ENCODE peak calls at places on chromosomes 7 and 10, in eight cellular contexts. W is PC-3, Z is IMR-90, I is H9, O is MM.1S, G is GM12878, X is fibroblast of lung, F is mammary epithelial cell. S is an unnamed sample.

GRCh38 chr10:132245056-132245455 is 58.3 kb downstream of the DPYSL4 start:
- DNase-seq in W (no peak), Z (no peak), I (no peak), O (no peak), G (no peak), X (peak), F (no peak), S (peak)

GRCh38 chr7:108415821-108416536 is 40.3 kb downstream of the NRCAM start:
- DNase-seq in W (peak), Z (no peak), I (no peak), O (peak), G (peak), X (peak), F (peak), S (peak)

GRCh38 chr10:80283536-80284199 is 5.8 kb downstream of the MAT1A start:
- DNase-seq in W (no peak), Z (no peak), I (no peak), O (no peak), G (no peak), X (no peak), F (no peak), S (no peak)

GRCh38 chr10:30158325-30158960 is 99.1 kb upstream of the JCAD start:
- DNase-seq in W (no peak), Z (peak), I (no peak), O (no peak), G (no peak), X (no peak), F (peak), S (no peak)

GRCh38 chr10:7411671-7412481 is 1.0 kb upstream of the SFMBT2 start:
- DNase-seq in W (no peak), Z (no peak), I (peak), O (no peak), G (no peak), X (no peak), F (no peak), S (peak)

GRCh38 chr10:71068811-71069411 is 143.5 kb upstream of the UNC5B start:
- DNase-seq in W (peak), Z (peak), I (no peak), O (no peak), G (no peak), X (peak), F (peak), S (peak)

GRCh38 chr7:151730591-151730990 is 146.3 kb downstream of the PRKAG2 start:
- DNase-seq in W (no peak), Z (no peak), I (no peak), O (no peak), G (no peak), X (no peak), F (no peak), S (no peak)

GRCh38 chr10:60957667-60958221 is 13.8 kb upstream of the RHOBTB1 start:
- DNase-seq in W (no peak), Z (no peak), I (no peak), O (no peak), G (no peak), X (no peak), F (no peak), S (no peak)

GRCh38 chr10:85044-85443 is 35.9 kb upstream of the TUBB8 start:
- DNase-seq in W (no peak), Z (no peak), I (no peak), O (no peak), G (no peak), X (no peak), F (no peak), S (no peak)

GRCh38 chr10:133156674-133157579 is 3.1 kb upstream of the KNDC1 start:
- DNase-seq in W (no peak), Z (peak), I (no peak), O (no peak), G (no peak), X (no peak), F (no peak), S (no peak)

GRCh38 chr7:116741625-116742316 is 69.8 kb downstream of the MET start:
- DNase-seq in W (no peak), Z (peak), I (no peak), O (no peak), G (no peak), X (peak), F (no peak), S (no peak)

GRCh38 chr7:107505997-107506682 is 36.3 kb downstream of the GPR22 start:
- DNase-seq in W (peak), Z (peak), I (no peak), O (no peak), G (no peak), X (peak), F (peak), S (no peak)

GRCh38 chr10:77505431-77506334 is 131.9 kb downstream of the KCNMA1 start:
- DNase-seq in W (peak), Z (peak), I (no peak), O (no peak), G (no peak), X (peak), F (peak), S (no peak)

GRCh38 chr10:50279489-50279888 is 28.2 kb upstream of the ASAH2 start:
- DNase-seq in W (peak), Z (no peak), I (peak), O (peak), G (no peak), X (no peak), F (peak), S (peak)

GRCh38 chr7:5214236-5214635 is 24.2 kb downstream of the WIPI2 start:
- DNase-seq in W (no peak), Z (no peak), I (no peak), O (no peak), G (no peak), X (no peak), F (no peak), S (no peak)

GRCh38 chr7:116588225-116588624 is 63.4 kb downstream of the CAV1 start:
- DNase-seq in W (peak), Z (peak), I (no peak), O (peak), G (no peak), X (peak), F (peak), S (peak)

GRCh38 chr7:138934401-138934800 is 46.8 kb downstream of the KIAA1549 start:
- DNase-seq in W (peak), Z (no peak), I (no peak), O (no peak), G (no peak), X (no peak), F (no peak), S (no peak)

GRCh38 chr7:69245646-69246045 is 352.6 kb upstream of the AUTS2 start:
- DNase-seq in W (no peak), Z (no peak), I (no peak), O (no peak), G (no peak), X (peak), F (no peak), S (no peak)

GRCh38 chr7:71457021-71457420 is 325.1 kb downstream of the GALNT17 start:
- DNase-seq in W (no peak), Z (no peak), I (peak), O (no peak), G (no peak), X (no peak), F (no peak), S (no peak)

GRCh38 chr7:7048213-7048612 is 134.1 kb upstream of the C1GALT1 start:
- DNase-seq in W (no peak), Z (no peak), I (no peak), O (no peak), G (no peak), X (no peak), F (no peak), S (no peak)

GRCh38 chr7:132865366-132865765 is 216.5 kb downstream of the CHCHD3 start:
- DNase-seq in W (no peak), Z (no peak), I (no peak), O (no peak), G (no peak), X (no peak), F (no peak), S (no peak)

GRCh38 chr10:23525406-23525805 is 86.5 kb downstream of the OTUD1 start:
- DNase-seq in W (peak), Z (peak), I (no peak), O (peak), G (no peak), X (peak), F (peak), S (no peak)

GRCh38 chr7:41886906-41887311 is 184.0 kb upstream of the INHBA start:
- DNase-seq in W (peak), Z (peak), I (peak), O (no peak), G (no peak), X (peak), F (peak), S (no peak)

GRCh38 chr7:6636741-6637543 is at the start of gene ZNF316:
- DNase-seq in W (peak), Z (peak), I (no peak), O (peak), G (no peak), X (peak), F (peak), S (no peak)

GRCh38 chr10:131218811-131219583 is 92.5 kb downstream of the TCERG1L start:
- DNase-seq in W (no peak), Z (no peak), I (no peak), O (no peak), G (no peak), X (no peak), F (no peak), S (no peak)

GRCh38 chr10:88676283-88677060 is 12.2 kb downstream of the LIPF start:
- DNase-seq in W (no peak), Z (no peak), I (no peak), O (no peak), G (no peak), X (no peak), F (no peak), S (no peak)

GRCh38 chr10:111109506-111110242 is 32.8 kb downstream of the ADRA2A start:
- DNase-seq in W (no peak), Z (no peak), I (no peak), O (no peak), G (no peak), X (no peak), F (no peak), S (no peak)

GRCh38 chr10:89516149-89516832 is 19.1 kb downstream of the SLC16A12 start:
- DNase-seq in W (peak), Z (peak), I (no peak), O (no peak), G (no peak), X (peak), F (peak), S (no peak)

GRCh38 chr10:48605786-48606529 is 1.1 kb upstream of the ARHGAP22 start:
- DNase-seq in W (peak), Z (peak), I (no peak), O (no peak), G (no peak), X (peak), F (peak), S (no peak)

GRCh38 chr7:29748286-29749099 is 57.8 kb upstream of the WIPF3 start:
- DNase-seq in W (peak), Z (peak), I (no peak), O (peak), G (no peak), X (peak), F (peak), S (peak)

GRCh38 chr10:119821172-119821571 is 51.5 kb downstream of the MCMBP start:
- DNase-seq in W (no peak), Z (no peak), I (no peak), O (no peak), G (no peak), X (no peak), F (no peak), S (no peak)

GRCh38 chr7:96624954-96625353 is 84.7 kb downstream of the SEM1 start:
- DNase-seq in W (no peak), Z (no peak), I (peak), O (no peak), G (no peak), X (no peak), F (no peak), S (no peak)

GRCh38 chr10:114374141-114374791 is 30.0 kb downstream of the AFAP1L2 start:
- DNase-seq in W (no peak), Z (peak), I (no peak), O (no peak), G (no peak), X (peak), F (no peak), S (no peak)

GRCh38 chr7:934469-935320 is 19.8 kb downstream of the ADAP1 start:
- DNase-seq in W (no peak), Z (no peak), I (peak), O (no peak), G (no peak), X (no peak), F (no peak), S (no peak)
- TF ChIP-seq CTCF in W (no peak), Z (no peak), I (no peak), O (no peak), G (no peak), X (no peak), F (no peak), S (no peak)

GRCh38 chr7:148437043-148437442 is 153.5 kb upstream of the C7orf33 start:
- DNase-seq in W (no peak), Z (no peak), I (no peak), O (no peak), G (no peak), X (no peak), F (no peak), S (no peak)
- H3K9ac ChIP-seq in W (no peak), Z (no peak), I (no peak), O (no peak), G (no peak), X (no peak), F (no peak), S (no peak)

GRCh38 chr7:1136841-1137516 is 23.0 kb downstream of the ZFAND2A start:
- DNase-seq in W (peak), Z (no peak), I (peak), O (no peak), G (no peak), X (no peak), F (peak), S (peak)

GRCh38 chr7:1137517-1138167 is 22.4 kb downstream of the ZFAND2A start:
- DNase-seq in W (no peak), Z (no peak), I (no peak), O (no peak), G (no peak), X (no peak), F (peak), S (peak)

GRCh38 chr7:1130021-1130990 is 29.7 kb downstream of the ZFAND2A start:
- DNase-seq in W (no peak), Z (no peak), I (no peak), O (no peak), G (no peak), X (no peak), F (no peak), S (no peak)

GRCh38 chr7:1131471-1132265 is 28.3 kb downstream of the ZFAND2A start:
- DNase-seq in W (no peak), Z (no peak), I (no peak), O (no peak), G (no peak), X (no peak), F (no peak), S (no peak)

DNA sequence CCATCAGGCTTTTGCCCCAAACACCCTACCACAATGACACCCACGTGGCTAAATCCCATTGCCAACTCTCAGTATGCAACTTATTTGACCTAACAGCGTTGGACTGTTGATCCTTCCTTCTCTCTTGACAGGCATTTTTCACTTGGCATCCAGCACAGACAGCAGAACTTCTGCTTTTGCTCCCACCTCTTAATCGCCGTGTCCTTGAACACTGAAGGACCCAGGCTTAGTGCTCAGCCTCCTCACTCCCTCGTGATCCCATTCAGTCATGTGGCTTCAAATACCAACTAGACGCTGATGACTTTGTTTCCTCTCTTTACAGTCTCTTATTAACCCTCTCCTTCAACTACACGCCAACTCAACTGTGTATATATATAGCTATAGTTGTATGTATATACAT is 25.0 kb downstream of the ZFAND2A start:
- DNase-seq in W (no peak), Z (no peak), I (no peak), O (no peak), G (no peak), X (no peak), F (no peak), S (no peak)
- H2AFZ ChIP-seq in W (no peak), Z (no peak), I (no peak), O (no peak), G (no peak), X (no peak), F (no peak), S (no peak)

GRCh38 chr7:79142706-79143105 is 310.8 kb downstream of the MAGI2 start:
- DNase-seq in W (no peak), Z (no peak), I (no peak), O (no peak), G (no peak), X (no peak), F (no peak), S (no peak)

GRCh38 chr7:79132844-79133451 is 320.5 kb downstream of the MAGI2 start:
- DNase-seq in W (peak), Z (peak), I (no peak), O (no peak), G (no peak), X (no peak), F (no peak), S (no peak)

GRCh38 chr7:79141252-79141651 is 312.2 kb downstream of the MAGI2 start:
- DNase-seq in W (no peak), Z (no peak), I (no peak), O (no peak), G (no peak), X (no peak), F (no peak), S (no peak)

GRCh38 chr7:79137942-79138341 is 315.5 kb downstream of the MAGI2 start:
- DNase-seq in W (peak), Z (peak), I (no peak), O (no peak), G (no peak), X (peak), F (no peak), S (no peak)
- TF ChIP-seq CTCF in W (no peak), Z (no peak), I (no peak), O (no peak), G (no peak), X (no peak), F (no peak), S (no peak)